ENCODE peak calls at places on chromosomes 4 and X, in five cellular contexts. F is IMR-90, V is psoas muscle, U is pancreas, L is cardiac muscle cell. X is an unnamed sample. For H3K4me1, the result is how much of the 10 kb centered on the place peaks cover.

GRCh38 chr4:40672528-40673522 is 43.2 kb upstream of the RBM47 start:
- DNase-seq in U (no peak), V (peak), F (peak), L (peak), X (peak)

GRCh38 chrX:26918633-26919032 is 544.5 kb downstream of the PPP4R3C start:
- DNase-seq in L (peak), F (no peak), V (no peak), U (no peak), X (no peak)

GRCh38 chr4:68021185-68021584 is 57.9 kb upstream of the TMPRSS11A start:
- DNase-seq in F (no peak), U (no peak), L (peak), V (no peak), X (peak)

GRCh38 chr4:128565565-128566186 is 243.8 kb upstream of the JADE1 start:
- DNase-seq in F (no peak), U (peak), L (peak), V (peak), X (no peak)

GRCh38 chr4:2667428-2667827 is 88.7 kb downstream of the TNIP2 start:
- DNase-seq in V (no peak), L (no peak), U (no peak), F (no peak), X (no peak)

GRCh38 chrX:124981420-124981819 is 338.3 kb upstream of the TEX13C start:
- DNase-seq in L (no peak), V (no peak), F (no peak), U (no peak), X (no peak)

GRCh38 chr4:113957961-113958360 is 21.5 kb downstream of the ARSJ start:
- DNase-seq in F (peak), U (no peak), L (no peak), V (no peak), X (peak)

GRCh38 chrX:40182615-40183014 is 84.9 kb upstream of the BCOR start:
- DNase-seq in U (no peak), L (no peak), V (no peak), F (no peak), X (no peak)

GRCh38 chrX:48521353-48522243 is at the start of gene EBP:
- DNase-seq in U (peak), L (peak), F (peak), V (peak), X (peak)

GRCh38 chr4:78612398-78613005 is 60.9 kb downstream of the ANXA3 start:
- DNase-seq in V (no peak), U (peak), F (peak), L (peak), X (peak)

GRCh38 chr4:98261291-98262271 is at the start of gene RAP1GDS1:
- DNase-seq in V (peak), F (peak), U (peak), L (peak), X (peak)

GRCh38 chrX:153609917-153610833 is 11.2 kb upstream of the CCNQ start:
- DNase-seq in V (peak), U (peak), F (peak), L (peak), X (peak)

GRCh38 chr4:2834001-2834921 is 9.4 kb upstream of the ADD1 start:
- DNase-seq in F (no peak), L (no peak), V (no peak), U (no peak), X (no peak)

GRCh38 chr4:76723373-76723772 is 174.6 kb downstream of the SOWAHB start:
- DNase-seq in F (peak), V (no peak), U (no peak), L (peak), X (peak)

GRCh38 chr4:152408514-152409327 is 127.2 kb downstream of the FBXW7 start:
- DNase-seq in U (no peak), F (peak), V (no peak), L (peak), X (peak)

GRCh38 chr4:87807402-87807801 is 8.0 kb downstream of the IBSP start:
- DNase-seq in L (peak), V (no peak), F (no peak), U (no peak), X (peak)

GRCh38 chr4:30720021-30720655 is at the start of gene PCDH7:
- DNase-seq in V (no peak), F (peak), L (peak), U (no peak), X (peak)

GRCh38 chr4:79198886-79199591 is 126.8 kb downstream of the NAA11 start:
- DNase-seq in F (no peak), L (no peak), U (no peak), V (no peak), X (no peak)

GRCh38 chrX:1423215-1423614 is 29.5 kb downstream of the ASMTL start:
- DNase-seq in V (no peak), L (no peak), F (no peak), U (no peak), X (no peak)

GRCh38 chr4:107906458-107907100 is 24.8 kb upstream of the CYP2U1 start:
- DNase-seq in V (no peak), L (no peak), U (no peak), F (no peak), X (no peak)

GRCh38 chr4:176927664-176928063 is 134.9 kb upstream of the VEGFC start:
- DNase-seq in L (peak), V (no peak), F (peak), U (no peak), X (peak)

GRCh38 chrX:69093960-69094935 is 71.0 kb downstream of the PJA1 start:
- DNase-seq in V (no peak), L (peak), F (peak), U (peak), X (peak)

GRCh38 chr4:85929926-85930325 is 429.9 kb downstream of the MAPK10 start:
- DNase-seq in F (no peak), L (no peak), V (no peak), U (peak), X (no peak)

GRCh38 chr4:24328711-24329110 is 255.6 kb downstream of the DHX15 start:
- DNase-seq in U (no peak), L (no peak), V (no peak), F (no peak), X (no peak)

GRCh38 chr4:687048-687974 is 1.6 kb downstream of the SLC49A3 start:
- DNase-seq in U (peak), V (peak), F (peak), L (peak), X (peak)

GRCh38 chrX:72111011-72111708 is 20.6 kb downstream of the RTL5 start:
- DNase-seq in F (no peak), L (no peak), V (no peak), U (no peak), X (no peak)

GRCh38 chr4:40152642-40153041 is 44.2 kb upstream of the RHOH start:
- DNase-seq in L (no peak), V (no peak), U (no peak), F (no peak), X (no peak)

GRCh38 chr4:182600093-182600492 is 317.1 kb downstream of the DCTD start:
- DNase-seq in L (no peak), V (no peak), F (peak), U (no peak), X (no peak)

DNA sequence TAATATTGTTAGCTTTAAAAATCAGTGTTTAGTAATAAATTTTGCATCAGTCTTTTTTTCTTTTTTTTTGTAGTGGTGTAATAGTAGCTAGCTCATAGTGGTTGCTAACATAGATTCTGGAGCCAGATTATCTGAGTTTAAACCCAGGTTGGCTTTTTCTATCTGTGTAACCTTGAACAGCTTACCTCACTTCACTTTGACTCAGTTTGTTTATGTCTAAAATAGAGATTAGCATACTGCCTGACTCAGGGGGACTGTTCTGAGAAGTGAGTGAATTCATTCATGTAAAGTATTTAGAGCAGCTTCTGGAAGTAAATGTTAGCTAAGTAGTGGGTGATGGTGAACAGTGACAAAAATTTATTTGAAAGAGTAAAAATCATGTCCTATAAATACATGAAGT is 32.9 kb downstream of the CPEB2 start:
- DNase-seq in U (no peak), V (no peak), L (no peak), F (peak), X (peak)
- H3K4me1 ChIP-seq in U (under half), V (under half), L (under half), F (under half), X (under half)

DNA sequence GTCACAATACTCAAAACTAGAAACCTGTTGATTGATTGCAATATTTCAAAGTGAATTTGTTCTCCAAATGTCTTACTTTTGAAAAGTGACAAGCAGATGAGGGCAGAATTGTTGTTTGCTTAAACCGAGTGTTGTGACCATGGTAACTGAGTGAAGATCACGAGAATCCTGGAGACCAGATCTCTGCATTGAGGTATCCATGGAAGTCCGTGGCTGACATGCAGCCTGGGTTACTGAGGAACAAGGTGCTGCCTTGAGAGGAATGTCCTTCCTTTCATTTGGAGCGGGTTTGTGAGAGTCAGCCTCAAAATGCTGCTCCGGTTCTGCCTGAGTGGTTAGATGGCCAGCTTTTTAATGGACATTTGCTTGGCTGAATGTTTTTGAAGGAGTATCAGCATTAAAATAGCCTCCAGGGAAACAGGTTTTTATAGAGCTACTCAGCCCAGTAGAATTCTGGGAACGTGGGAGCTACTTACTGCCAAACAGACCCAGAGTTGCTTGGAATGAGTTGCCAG is 31.3 kb downstream of the NYX start:
- DNase-seq in U (no peak), F (no peak), V (no peak), L (no peak), X (peak)
- H3K4me1 ChIP-seq in U (under half), F (under half), V (under half), L (under half), X (under half)

GRCh38 chrX:2711441-2711840 is 20.3 kb downstream of the CD99 start:
- DNase-seq in V (no peak), F (no peak), U (no peak), L (no peak), X (no peak)
- H3K4me1 ChIP-seq in V (under half), F (under half), U (under half), L (under half), X (under half)

GRCh38 chr4:41939016-41939623 is 3.9 kb downstream of the TMEM33 start:
- DNase-seq in U (no peak), L (peak), F (peak), V (no peak), X (no peak)
- H3K4me1 ChIP-seq in U (under half), L (under half), F (under half), V (under half), X (under half)

GRCh38 chrX:83906921-83907320 is 46.0 kb downstream of the CYLC1 start:
- DNase-seq in L (no peak), F (no peak), V (no peak), U (no peak), X (no peak)
- H3K4me1 ChIP-seq in L (under half), F (under half), V (under half), U (under half), X (under half)

DNA sequence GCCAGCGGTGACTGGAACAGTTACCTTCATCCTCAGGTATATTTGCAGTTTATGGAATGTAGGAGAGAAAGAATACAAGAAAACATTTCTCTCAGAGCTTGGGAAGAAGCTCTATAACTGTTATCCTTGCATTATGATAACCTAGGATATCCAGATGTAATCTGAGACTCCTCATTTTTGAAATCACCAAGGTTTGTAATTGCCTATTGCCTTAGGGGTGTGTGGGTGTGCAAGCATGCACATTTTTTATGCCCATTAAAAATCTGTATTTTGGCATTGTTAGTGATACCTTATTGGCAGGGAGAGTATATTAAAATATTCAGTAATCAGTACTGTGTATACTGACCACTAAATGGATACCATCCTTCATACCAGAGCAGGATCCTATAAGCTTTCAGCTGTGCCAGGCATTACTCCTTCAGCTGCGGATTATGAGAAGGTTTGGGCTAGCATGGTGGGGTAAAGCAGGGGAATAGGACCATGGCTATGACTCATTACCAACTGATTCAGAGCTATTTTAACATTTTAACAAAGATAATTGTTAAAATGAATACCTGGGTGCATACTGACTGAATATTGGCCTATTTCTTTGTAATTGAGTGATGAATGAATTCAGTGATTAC is 8.4 kb downstream of the SEC24B start:
- DNase-seq in U (no peak), L (no peak), F (peak), V (no peak), X (peak)
- H3K4me1 ChIP-seq in U (under half), L (under half), F (under half), V (half or more), X (under half)

X was measured in fibroblast of lung.